ENCODE peak calls at places on chromosomes 12 and 14, in five cellular contexts. D is lower lobe of right lung, X is suprapubic skin, G is colonic mucosa, J is ovary. C is an unnamed sample.

GRCh38 chr14:38828183-38828877 is 274.7 kb downstream of the SEC23A start:
- DNase-seq in D (no peak), X (no peak), J (no peak), G (no peak), C (no peak)

GRCh38 chr12:4320859-4321701 is at the start of gene TIGAR:
- DNase-seq in D (peak), J (peak), X (peak), G (peak), C (peak)

GRCh38 chr14:100120522-100121269 is 38.7 kb downstream of the DEGS2 start:
- DNase-seq in D (no peak), G (no peak), J (no peak), X (no peak), C (no peak)

GRCh38 chr12:53575502-53576264 is 50.5 kb downstream of the ATF7 start:
- DNase-seq in D (no peak), G (peak), X (no peak), J (no peak), C (no peak)

GRCh38 chr12:79424109-79424721 is 266.5 kb downstream of the PAWR start:
- DNase-seq in D (no peak), J (no peak), X (no peak), G (no peak), C (no peak)

GRCh38 chr12:109137055-109137454 is 20.7 kb downstream of the ACACB start:
- DNase-seq in G (no peak), D (no peak), J (no peak), X (no peak), C (no peak)

GRCh38 chr12:52628841-52629240 is 10.5 kb upstream of the KRT73 start:
- DNase-seq in X (peak), J (no peak), G (no peak), D (no peak), C (no peak)

GRCh38 chr12:108129017-108129812 is at the start of gene WSCD2:
- DNase-seq in G (no peak), J (no peak), X (no peak), D (peak), C (peak)

GRCh38 chr12:71159260-71159659 is 1.5 kb upstream of the TSPAN8 start:
- DNase-seq in X (no peak), J (no peak), D (no peak), G (no peak), C (no peak)

GRCh38 chr12:76927170-76927784 is 48.5 kb upstream of the CSRP2 start:
- DNase-seq in J (no peak), G (peak), D (no peak), X (no peak), C (peak)

GRCh38 chr14:94392510-94392935 is 4.1 kb upstream of the SERPINA1 start:
- DNase-seq in X (no peak), J (no peak), D (peak), G (no peak), C (peak)

GRCh38 chr12:124396544-124397398 is 101.9 kb downstream of the RFLNA start:
- DNase-seq in J (peak), X (no peak), G (peak), D (no peak), C (no peak)

GRCh38 chr12:101957251-101957650 is 79.9 kb downstream of the DRAM1 start:
- DNase-seq in D (no peak), X (no peak), J (no peak), G (no peak), C (no peak)

GRCh38 chr14:105940534-105941225 is 414.3 kb downstream of the TMEM121 start:
- DNase-seq in J (no peak), X (peak), G (peak), D (no peak), C (no peak)

GRCh38 chr12:3295648-3296408 is 195.2 kb upstream of the PRMT8 start:
- DNase-seq in D (no peak), X (no peak), J (no peak), G (no peak), C (no peak)

GRCh38 chr14:54362089-54362504 is 34.7 kb upstream of the CDKN3 start:
- DNase-seq in D (no peak), J (no peak), X (no peak), G (no peak), C (no peak)

GRCh38 chr12:78194448-78194847 is 363.8 kb downstream of the NAV3 start:
- DNase-seq in X (no peak), D (no peak), J (no peak), G (no peak), C (no peak)

GRCh38 chr12:61188801-61189595 is 1071.2 kb upstream of the USP15 start:
- DNase-seq in G (no peak), X (no peak), D (no peak), J (no peak), C (no peak)

GRCh38 chr14:91078095-91078737 is 17.8 kb upstream of the RPS6KA5 start:
- DNase-seq in D (no peak), J (no peak), X (no peak), G (no peak), C (peak)

GRCh38 chr14:60648169-60648933 is 926 bp downstream of the SIX1 start:
- DNase-seq in X (no peak), J (no peak), D (peak), G (no peak), C (no peak)

GRCh38 chr14:31421200-31421599 is 850 bp upstream of the HEATR5A start:
- DNase-seq in G (no peak), J (no peak), X (no peak), D (no peak), C (no peak)
- H3K4me3 ChIP-seq in G (no peak), J (no peak), X (peak), D (no peak), C (peak)

GRCh38 chr14:68523326-68523610 is 269.6 kb downstream of the ZFP36L1 start:
- DNase-seq in X (no peak), J (no peak), D (no peak), G (no peak), C (no peak)
- TF ChIP-seq CTCF in X (no peak), J (no peak), D (no peak), G (no peak), C (no peak)

GRCh38 chr12:9243999-9244649 is 35.9 kb upstream of the PZP start:
- DNase-seq in J (no peak), D (no peak), G (no peak), X (no peak), C (no peak)

GRCh38 chr12:9241301-9241700 is 33.1 kb upstream of the PZP start:
- DNase-seq in G (no peak), X (no peak), D (no peak), J (no peak), C (no peak)

GRCh38 chr12:9237286-9237685 is 29.1 kb upstream of the PZP start:
- DNase-seq in G (no peak), J (no peak), D (no peak), X (no peak), C (no peak)

GRCh38 chr12:9244894-9245293 is 36.7 kb upstream of the PZP start:
- DNase-seq in X (no peak), D (no peak), J (no peak), G (no peak), C (peak)

GRCh38 chr12:9240776-9241175 is 32.6 kb upstream of the PZP start:
- DNase-seq in G (no peak), X (no peak), D (no peak), J (no peak), C (no peak)
- H3K4me3 ChIP-seq in G (no peak), X (peak), D (peak), J (no peak), C (no peak)

DNA sequence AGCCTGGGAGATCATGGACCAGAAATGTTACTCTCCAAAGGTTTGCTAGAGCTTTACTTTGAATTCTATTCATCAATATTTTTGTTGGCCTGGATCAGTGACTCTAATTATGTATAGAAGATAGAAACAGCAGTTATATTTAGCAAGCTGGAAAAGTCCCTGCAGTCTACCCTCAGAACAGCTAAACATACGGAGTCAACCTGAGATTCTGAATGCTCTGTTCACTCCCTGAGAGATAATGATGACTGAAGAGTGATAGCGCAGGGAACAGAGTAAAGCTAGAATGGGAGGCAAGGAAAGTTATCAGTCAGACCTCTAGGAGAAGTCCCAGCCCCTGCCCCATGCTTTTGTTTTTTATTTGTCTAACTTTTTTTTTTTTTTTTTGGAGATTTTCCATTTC is 311.7 kb downstream of the RGS6 start:
- DNase-seq in J (no peak), X (no peak), G (no peak), D (no peak), C (peak)
- TF ChIP-seq CTCF in J (no peak), X (no peak), G (no peak), D (no peak), C (no peak)

GRCh38 chr12:58540480-58541299 is 379.6 kb downstream of the LRIG3 start:
- DNase-seq in J (peak), G (peak), X (peak), D (peak), C (peak)
- H3K4me3 ChIP-seq in J (no peak), G (no peak), X (no peak), D (no peak), C (no peak)

GRCh38 chr14:71168564-71168963 is 261.3 kb downstream of the PCNX1 start:
- DNase-seq in J (no peak), X (peak), D (no peak), G (no peak), C (no peak)

GRCh38 chr14:71165650-71166049 is 258.4 kb downstream of the PCNX1 start:
- DNase-seq in X (peak), D (no peak), J (no peak), G (peak), C (no peak)

GRCh38 chr14:71169028-71169427 is 261.8 kb downstream of the PCNX1 start:
- DNase-seq in G (no peak), X (no peak), D (no peak), J (no peak), C (peak)

GRCh38 chr14:71166434-71166833 is 259.2 kb downstream of the PCNX1 start:
- DNase-seq in X (peak), G (peak), J (no peak), D (no peak), C (peak)

GRCh38 chr14:71169861-71170260 is 262.6 kb downstream of the PCNX1 start:
- DNase-seq in D (no peak), X (peak), G (no peak), J (no peak), C (no peak)
- TF ChIP-seq CTCF in D (no peak), X (no peak), G (no peak), J (no peak), C (no peak)

DNA sequence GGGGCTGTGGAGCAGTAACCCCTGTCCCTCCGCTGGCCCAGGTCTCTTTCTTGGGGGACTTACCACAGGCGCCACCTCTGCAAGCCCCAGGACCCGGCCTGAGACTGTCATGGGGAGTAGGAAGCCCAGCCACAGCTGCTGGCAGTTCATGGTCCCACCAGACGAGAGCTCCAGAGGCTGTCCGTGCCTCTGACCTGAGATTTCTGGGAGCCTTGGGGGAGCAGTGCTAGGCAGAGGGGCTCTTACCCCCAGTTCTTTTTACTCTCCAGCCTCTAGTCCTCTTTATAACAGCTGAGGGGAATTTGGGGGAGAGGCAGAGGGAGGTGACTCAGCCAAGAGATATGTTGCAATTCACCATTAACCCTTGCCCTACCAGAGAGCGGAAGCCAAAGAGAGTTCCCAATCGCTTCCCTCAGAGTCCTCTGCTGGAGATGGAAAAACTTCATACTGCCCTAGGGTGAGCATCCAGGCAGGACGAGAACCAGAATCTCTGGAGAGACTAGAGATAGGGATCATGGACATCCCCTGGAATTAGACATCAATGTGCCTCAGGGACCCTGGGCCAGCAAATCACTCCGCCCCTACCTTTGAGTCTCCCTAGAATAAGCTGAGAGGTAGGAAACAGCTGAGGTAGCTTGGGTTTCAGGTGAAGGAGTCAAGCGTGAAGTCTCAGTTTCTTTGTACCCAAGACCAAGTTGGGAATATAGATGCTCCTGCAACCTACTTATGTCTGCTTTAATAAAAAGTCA is at the start of gene MMP19:
- DNase-seq in G (no peak), D (no peak), J (peak), X (peak), C (no peak)
- H3K4me3 ChIP-seq in G (peak), D (peak), J (peak), X (peak), C (no peak)

DNA sequence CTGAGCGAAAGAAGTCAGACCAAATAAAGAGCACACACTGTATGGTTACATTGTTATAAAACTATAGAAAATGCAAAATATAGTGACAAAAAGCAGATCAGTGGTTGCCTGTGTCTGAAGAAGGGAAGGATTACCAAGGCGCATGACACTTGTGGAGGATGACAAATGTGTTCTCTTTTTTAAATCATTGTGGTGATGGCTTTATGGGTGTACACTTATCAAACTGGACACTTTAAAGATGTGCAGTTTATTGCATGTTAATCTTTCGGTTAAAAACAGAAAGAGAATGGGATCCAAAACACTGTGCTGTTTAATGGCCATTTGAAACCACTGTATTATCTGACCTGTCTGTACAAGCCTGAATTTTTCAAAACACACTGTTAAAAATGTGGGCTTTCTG is 8.8 kb upstream of the CDK17 start:
- DNase-seq in X (no peak), D (no peak), G (no peak), J (no peak), C (no peak)
- TF ChIP-seq CTCF in X (no peak), D (no peak), G (no peak), J (no peak), C (no peak)

GRCh38 chr12:128269108-128269713 is 2.2 kb downstream of the TMEM132C start:
- DNase-seq in G (no peak), D (no peak), J (no peak), X (no peak), C (no peak)
- H3K4me3 ChIP-seq in G (no peak), D (peak), J (no peak), X (peak), C (no peak)